ENCODE peak calls at places on chromosomes 13 and 19, in five cellular contexts. One of them, this sample, is unnamed.

GRCh38 chr19:57825501-57825900 is 4.6 kb upstream of the ZNF587B start:
- DNase-seq in K562: no peak
- DNase-seq in HepG2: no peak
- DNase-seq in SK-N-SH: no peak
- DNase-seq in GM12878: no peak
- DNase-seq in this sample: no peak

GRCh38 chr19:45117167-45117594 is 24.2 kb downstream of the PPP1R37 start:
- DNase-seq in K562: peak; percentile 56
- DNase-seq in HepG2: no peak
- DNase-seq in SK-N-SH: no peak
- DNase-seq in GM12878: peak; percentile 73
- DNase-seq in this sample: no peak

GRCh38 chr19:870963-871401 is 11.5 kb downstream of the CFD start:
- DNase-seq in K562: no peak
- DNase-seq in HepG2: no peak
- DNase-seq in SK-N-SH: peak; percentile 93
- DNase-seq in GM12878: no peak
- DNase-seq in this sample: no peak

GRCh38 chr13:29577135-29578051 is 18.1 kb downstream of the SLC7A1 start:
- DNase-seq in K562: no peak
- DNase-seq in HepG2: no peak
- DNase-seq in SK-N-SH: no peak
- DNase-seq in GM12878: no peak
- DNase-seq in this sample: no peak

GRCh38 chr19:31548941-31549340 is 199.7 kb upstream of the TSHZ3 start:
- DNase-seq in K562: peak; percentile 14
- DNase-seq in HepG2: no peak
- DNase-seq in SK-N-SH: no peak
- DNase-seq in GM12878: no peak
- DNase-seq in this sample: peak; percentile 16

GRCh38 chr13:23541221-23541620 is 29.0 kb upstream of the TNFRSF19 start:
- DNase-seq in K562: no peak
- DNase-seq in HepG2: no peak
- DNase-seq in SK-N-SH: no peak
- DNase-seq in GM12878: no peak
- DNase-seq in this sample: no peak

GRCh38 chr19:11177592-11177991 is 19.8 kb downstream of the KANK2 start:
- DNase-seq in K562: no peak
- DNase-seq in HepG2: no peak
- DNase-seq in SK-N-SH: no peak
- DNase-seq in GM12878: no peak
- DNase-seq in this sample: no peak

GRCh38 chr13:90690458-90691063 is 656.9 kb upstream of the MIR17HG start:
- DNase-seq in K562: no peak
- DNase-seq in HepG2: no peak
- DNase-seq in SK-N-SH: no peak
- DNase-seq in GM12878: no peak
- DNase-seq in this sample: no peak

GRCh38 chr13:109666656-109667448 is 119.5 kb downstream of the IRS2 start:
- DNase-seq in K562: no peak
- DNase-seq in HepG2: no peak
- DNase-seq in SK-N-SH: peak; percentile 53
- DNase-seq in GM12878: no peak
- DNase-seq in this sample: no peak

GRCh38 chr13:29886446-29886845 is 36.0 kb upstream of the UBL3 start:
- DNase-seq in K562: no peak
- DNase-seq in HepG2: no peak
- DNase-seq in SK-N-SH: no peak
- DNase-seq in GM12878: no peak
- DNase-seq in this sample: no peak

GRCh38 chr13:106987435-106987800 is 419.5 kb upstream of the ARGLU1 start:
- DNase-seq in K562: no peak
- DNase-seq in HepG2: no peak
- DNase-seq in SK-N-SH: no peak
- DNase-seq in GM12878: no peak
- DNase-seq in this sample: no peak

GRCh38 chr13:112885782-112886268 is 83.2 kb upstream of the MCF2L start:
- DNase-seq in K562: peak; percentile 53
- DNase-seq in HepG2: peak; percentile 71
- DNase-seq in SK-N-SH: peak; percentile 96
- DNase-seq in GM12878: no peak
- DNase-seq in this sample: no peak

GRCh38 chr19:13100031-13100588 is 2.5 kb downstream of the LYL1 start:
- DNase-seq in K562: no peak
- DNase-seq in HepG2: no peak
- DNase-seq in SK-N-SH: no peak
- DNase-seq in GM12878: peak; percentile 78
- DNase-seq in this sample: no peak

GRCh38 chr13:109846185-109846584 is 59.8 kb upstream of the IRS2 start:
- DNase-seq in K562: no peak
- DNase-seq in HepG2: no peak
- DNase-seq in SK-N-SH: no peak
- DNase-seq in GM12878: no peak
- DNase-seq in this sample: no peak

GRCh38 chr19:6796278-6796677 is 23.8 kb downstream of the VAV1 start:
- DNase-seq in K562: no peak
- DNase-seq in HepG2: no peak
- DNase-seq in SK-N-SH: no peak
- DNase-seq in GM12878: no peak
- DNase-seq in this sample: no peak

GRCh38 chr13:36612242-36612641 is 61.6 kb upstream of the SERTM1 start:
- DNase-seq in K562: no peak
- DNase-seq in HepG2: no peak
- DNase-seq in SK-N-SH: no peak
- DNase-seq in GM12878: no peak
- DNase-seq in this sample: no peak

GRCh38 chr19:47541507-47541906 is 26.6 kb upstream of the NAPA start:
- DNase-seq in K562: no peak
- DNase-seq in HepG2: no peak
- DNase-seq in SK-N-SH: no peak
- DNase-seq in GM12878: peak; percentile 13
- DNase-seq in this sample: no peak

GRCh38 chr13:46609726-46610125 is 56.8 kb downstream of the LRCH1 start:
- DNase-seq in K562: no peak
- DNase-seq in HepG2: no peak
- DNase-seq in SK-N-SH: no peak
- DNase-seq in GM12878: no peak
- DNase-seq in this sample: no peak

GRCh38 chr19:47713046-47714021 is at the start of gene EHD2:
- DNase-seq in K562: peak; percentile 97
- DNase-seq in HepG2: no peak
- DNase-seq in SK-N-SH: peak; percentile 88
- DNase-seq in GM12878: no peak
- DNase-seq in this sample: peak; percentile 80

GRCh38 chr13:48457578-48458242 is 44.8 kb upstream of the LPAR6 start:
- DNase-seq in K562: no peak
- DNase-seq in HepG2: no peak
- DNase-seq in SK-N-SH: no peak
- DNase-seq in GM12878: no peak
- DNase-seq in this sample: no peak

GRCh38 chr19:29410974-29411615 is 114.7 kb upstream of the VSTM2B start:
- DNase-seq in K562: no peak
- DNase-seq in HepG2: no peak
- DNase-seq in SK-N-SH: no peak
- DNase-seq in GM12878: no peak
- DNase-seq in this sample: no peak

GRCh38 chr19:56751078-56751489 is 79.5 kb upstream of the ZNF835 start:
- DNase-seq in K562: no peak
- DNase-seq in HepG2: peak; percentile 56
- DNase-seq in SK-N-SH: peak; percentile 27
- DNase-seq in GM12878: no peak
- DNase-seq in this sample: no peak

GRCh38 chr19:4618019-4618418 is 21.3 kb upstream of the TNFAIP8L1 start:
- DNase-seq in K562: no peak
- DNase-seq in HepG2: no peak
- DNase-seq in SK-N-SH: no peak
- DNase-seq in GM12878: no peak
- DNase-seq in this sample: no peak

GRCh38 chr19:289651-290538 is 1.3 kb downstream of the PLPP2 start:
- DNase-seq in K562: peak; percentile 43
- DNase-seq in HepG2: peak; percentile 42
- DNase-seq in SK-N-SH: peak; percentile 27
- DNase-seq in GM12878: no peak
- DNase-seq in this sample: no peak

GRCh38 chr13:20501139-20501538 is 24.5 kb downstream of the CRYL1 start:
- DNase-seq in K562: no peak
- DNase-seq in HepG2: no peak
- DNase-seq in SK-N-SH: no peak
- DNase-seq in GM12878: no peak
- DNase-seq in this sample: no peak

GRCh38 chr13:27966641-27967202 is 2.4 kb downstream of the CDX2 start:
- DNase-seq in K562: no peak
- DNase-seq in HepG2: no peak
- DNase-seq in SK-N-SH: peak; percentile 44
- DNase-seq in GM12878: no peak
- DNase-seq in this sample: no peak

GRCh38 chr13:27967203-27967735 is 1.8 kb downstream of the CDX2 start:
- DNase-seq in K562: no peak
- DNase-seq in HepG2: no peak
- DNase-seq in SK-N-SH: no peak
- DNase-seq in GM12878: no peak
- DNase-seq in this sample: peak; percentile 37

GRCh38 chr13:27964741-27965323 is 4.3 kb downstream of the CDX2 start:
- DNase-seq in K562: no peak
- DNase-seq in HepG2: no peak
- DNase-seq in SK-N-SH: peak; percentile 15
- DNase-seq in GM12878: no peak
- DNase-seq in this sample: no peak

GRCh38 chr13:27965343-27965739 is 3.8 kb downstream of the CDX2 start:
- DNase-seq in K562: no peak
- DNase-seq in HepG2: no peak
- DNase-seq in SK-N-SH: peak; percentile 10
- DNase-seq in GM12878: no peak
- DNase-seq in this sample: no peak

GRCh38 chr13:27965740-27966640 is 3.1 kb downstream of the CDX2 start:
- DNase-seq in K562: no peak
- DNase-seq in HepG2: no peak
- DNase-seq in SK-N-SH: peak; percentile 64
- DNase-seq in GM12878: no peak
- DNase-seq in this sample: no peak
- TF ChIP-seq FOXM1 in K562: no peak
- TF ChIP-seq FOXM1 in HepG2: no peak
- TF ChIP-seq FOXM1 in SK-N-SH: no peak
- TF ChIP-seq FOXM1 in GM12878: no peak
- TF ChIP-seq FOXM1 in this sample: no peak

GRCh38 chr19:37986048-37986750 is 79.2 kb downstream of the SIPA1L3 start:
- DNase-seq in K562: no peak
- DNase-seq in HepG2: no peak
- DNase-seq in SK-N-SH: no peak
- DNase-seq in GM12878: no peak
- DNase-seq in this sample: no peak

GRCh38 chr19:37990362-37990761 is 83.4 kb downstream of the SIPA1L3 start:
- DNase-seq in K562: no peak
- DNase-seq in HepG2: no peak
- DNase-seq in SK-N-SH: no peak
- DNase-seq in GM12878: no peak
- DNase-seq in this sample: no peak

GRCh38 chr19:37988758-37989635 is 82.0 kb downstream of the SIPA1L3 start:
- DNase-seq in K562: no peak
- DNase-seq in HepG2: no peak
- DNase-seq in SK-N-SH: no peak
- DNase-seq in GM12878: no peak
- DNase-seq in this sample: no peak

GRCh38 chr19:37989855-37990254 is 82.8 kb downstream of the SIPA1L3 start:
- DNase-seq in K562: no peak
- DNase-seq in HepG2: no peak
- DNase-seq in SK-N-SH: no peak
- DNase-seq in GM12878: no peak
- DNase-seq in this sample: no peak

DNA sequence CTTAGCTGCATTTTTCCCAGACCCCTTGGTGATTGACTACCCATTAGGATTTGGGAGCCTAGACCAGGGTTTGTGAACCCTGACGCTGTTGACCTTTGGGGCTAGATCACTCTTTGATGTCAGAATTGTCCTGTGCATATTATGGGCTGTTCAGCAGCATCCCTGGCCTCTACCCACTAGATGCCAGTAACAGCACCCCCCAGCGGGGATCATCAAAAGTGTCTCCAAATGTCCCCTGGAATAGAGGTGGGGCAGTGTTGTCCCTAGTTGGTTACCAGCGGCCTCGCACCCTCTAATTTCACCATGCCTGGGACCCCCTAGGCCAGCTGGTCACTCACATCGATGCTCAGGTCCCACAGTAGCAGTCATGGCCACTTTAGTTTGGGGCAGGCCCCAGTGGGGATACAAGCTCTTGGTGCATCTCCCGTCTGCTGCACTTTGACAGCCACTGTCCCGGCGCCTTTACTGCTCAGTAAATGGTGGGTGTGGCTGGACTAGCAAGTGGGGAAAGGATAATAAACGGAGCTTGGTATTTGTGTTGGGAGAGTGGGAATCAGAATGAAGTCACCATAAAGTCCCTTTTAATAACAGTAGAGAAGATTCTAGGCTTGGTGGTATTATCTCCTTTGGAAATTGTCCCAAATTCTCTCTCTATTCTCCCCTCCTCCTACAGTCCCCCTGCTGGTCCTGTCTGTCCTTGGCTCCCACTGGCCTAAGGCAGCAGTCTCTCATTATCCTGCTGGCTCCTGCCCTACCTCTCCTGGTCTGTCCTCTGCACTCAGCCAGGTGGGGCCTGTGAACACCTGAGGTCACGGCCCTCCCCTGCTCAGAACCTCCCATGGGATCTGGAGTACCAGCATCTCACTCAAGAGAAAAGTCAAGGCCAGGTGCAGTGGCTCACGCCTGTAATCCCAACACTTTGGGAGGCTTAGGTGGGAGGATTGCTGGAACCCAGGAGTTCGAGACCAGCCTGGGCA is 80.6 kb downstream of the SIPA1L3 start:
- DNase-seq in K562: peak; percentile 39
- DNase-seq in HepG2: peak; percentile 21
- DNase-seq in SK-N-SH: no peak
- DNase-seq in GM12878: no peak
- DNase-seq in this sample: peak; percentile 29
- TF ChIP-seq FOXM1 in K562: no peak
- TF ChIP-seq FOXM1 in HepG2: no peak
- TF ChIP-seq FOXM1 in SK-N-SH: no peak
- TF ChIP-seq FOXM1 in GM12878: no peak
- TF ChIP-seq FOXM1 in this sample: no peak

DNA sequence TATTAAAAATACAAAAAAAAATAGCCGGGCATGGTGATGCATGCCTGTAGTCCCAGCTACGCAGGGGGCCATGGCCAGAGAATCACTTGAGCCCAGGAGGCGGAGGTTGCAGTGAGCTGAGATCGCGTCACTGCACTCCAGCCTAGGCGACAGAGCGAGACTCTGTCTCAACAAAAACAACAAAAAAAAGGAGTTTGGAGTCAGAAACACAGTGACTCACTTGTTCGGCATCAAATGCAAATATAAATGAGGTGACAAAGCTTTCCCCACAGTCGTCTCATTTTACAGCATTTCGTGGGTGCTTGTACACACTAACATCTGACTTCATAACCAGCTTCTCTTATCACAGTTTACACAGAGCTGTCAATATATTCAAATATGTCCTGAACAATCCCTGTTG is 11.0 kb downstream of the ZNF665 start:
- DNase-seq in K562: no peak
- DNase-seq in HepG2: no peak
- DNase-seq in SK-N-SH: no peak
- DNase-seq in GM12878: no peak
- DNase-seq in this sample: no peak
- TF ChIP-seq FOXM1 in K562: no peak
- TF ChIP-seq FOXM1 in HepG2: no peak
- TF ChIP-seq FOXM1 in SK-N-SH: no peak
- TF ChIP-seq FOXM1 in GM12878: no peak
- TF ChIP-seq FOXM1 in this sample: no peak

GRCh38 chr19:19261350-19262189 is 11.5 kb downstream of the TM6SF2 start:
- DNase-seq in K562: peak; percentile 71
- DNase-seq in HepG2: no peak
- DNase-seq in SK-N-SH: peak; percentile 92
- DNase-seq in GM12878: no peak
- DNase-seq in this sample: no peak
- TF ChIP-seq FOXM1 in K562: no peak
- TF ChIP-seq FOXM1 in HepG2: no peak
- TF ChIP-seq FOXM1 in SK-N-SH: no peak
- TF ChIP-seq FOXM1 in GM12878: no peak
- TF ChIP-seq FOXM1 in this sample: no peak

This sample was measured in HEK293T.